ENCODE peak calls at places on chromosomes 2 and 18, in ten cellular contexts. C is HCT116; N is ascending aorta; J is CD8-positive, alpha-beta T cell; E is fibroblast of pulmonary artery; L is hepatocyte; Q is A673; A is endodermal cell; T is colonic mucosa; P is IMR-90. V is an unnamed sample.

GRCh38 chr2:234438322-234438977 is 58.4 kb downstream of the ARL4C start:
- DNase-seq in E (no peak), C (no peak), P (no peak), L (no peak), A (no peak), T (no peak), J (no peak), N (no peak), Q (no peak), V (no peak)

GRCh38 chr2:1567556-1568344 is 154.5 kb downstream of the TPO start:
- DNase-seq in N (no peak), E (no peak), P (no peak), Q (no peak), T (no peak), L (no peak), J (no peak), A (no peak), C (no peak), V (no peak)

GRCh38 chr18:62716679-62717058 is 1.3 kb downstream of the PHLPP1 start:
- DNase-seq in N (no peak), A (no peak), Q (peak), L (peak), J (no peak), E (no peak), P (no peak), T (peak), C (no peak), V (no peak)

GRCh38 chr18:54608008-54608642 is 17.1 kb downstream of the DYNAP start:
- DNase-seq in T (no peak), J (no peak), C (no peak), L (no peak), E (peak), Q (peak), A (no peak), N (no peak), P (peak), V (no peak)

GRCh38 chr2:19762142-19762541 is 139.6 kb downstream of the TTC32 start:
- DNase-seq in L (no peak), N (no peak), J (no peak), T (no peak), A (no peak), P (peak), Q (no peak), C (no peak), E (peak), V (no peak)

GRCh38 chr2:147440694-147441093 is 404.1 kb upstream of the ACVR2A start:
- DNase-seq in A (no peak), N (no peak), J (no peak), C (no peak), Q (no peak), P (no peak), L (no peak), T (no peak), E (no peak), V (no peak)

GRCh38 chr2:4139711-4140110 is 436.3 kb downstream of the DCDC2C start:
- DNase-seq in L (no peak), A (no peak), J (no peak), C (no peak), N (no peak), Q (no peak), P (no peak), E (no peak), T (no peak), V (no peak)

GRCh38 chr2:174445248-174445647 is 41.6 kb downstream of the GPR155 start:
- DNase-seq in E (peak), T (no peak), J (no peak), P (peak), N (no peak), A (no peak), C (no peak), Q (no peak), L (no peak), V (no peak)

GRCh38 chr2:229501051-229501794 is 213.1 kb downstream of the DNER start:
- DNase-seq in A (no peak), L (no peak), T (no peak), P (no peak), E (no peak), N (no peak), Q (no peak), J (no peak), C (no peak), V (no peak)

GRCh38 chr18:49566217-49566616 is 4.4 kb downstream of the LIPG start:
- DNase-seq in Q (no peak), T (no peak), L (no peak), A (no peak), N (no peak), C (no peak), J (no peak), P (no peak), E (no peak), V (no peak)

GRCh38 chr2:169976335-169976851 is 149.1 kb downstream of the UBR3 start:
- DNase-seq in T (no peak), E (no peak), P (no peak), A (no peak), J (no peak), N (no peak), C (no peak), Q (no peak), L (no peak), V (no peak)

GRCh38 chr2:45965841-45966498 is 314.5 kb downstream of the PRKCE start:
- DNase-seq in P (no peak), E (no peak), N (no peak), T (no peak), A (peak), L (no peak), Q (no peak), C (no peak), J (no peak), V (no peak)

GRCh38 chr2:149075065-149075464 is 36.6 kb downstream of the LYPD6B start:
- DNase-seq in N (no peak), T (no peak), E (no peak), A (no peak), Q (no peak), J (no peak), L (no peak), P (no peak), C (no peak), V (no peak)

GRCh38 chr18:68840554-68841263 is 42.8 kb downstream of the CCDC102B start:
- DNase-seq in J (no peak), E (peak), Q (peak), L (peak), A (no peak), C (peak), P (peak), T (no peak), N (no peak), V (peak)

GRCh38 chr18:46480187-46480586 is 176.8 kb downstream of the LOXHD1 start:
- DNase-seq in P (no peak), L (no peak), Q (peak), A (peak), C (no peak), E (no peak), T (no peak), N (no peak), J (no peak), V (no peak)

GRCh38 chr18:46478796-46479195 is 178.2 kb downstream of the LOXHD1 start:
- DNase-seq in L (no peak), C (no peak), N (no peak), T (no peak), A (no peak), E (no peak), J (no peak), P (no peak), Q (no peak), V (no peak)

GRCh38 chr18:46482831-46483230 is 174.2 kb downstream of the LOXHD1 start:
- DNase-seq in N (no peak), E (no peak), L (no peak), J (no peak), A (peak), C (no peak), Q (no peak), T (no peak), P (no peak), V (no peak)

GRCh38 chr18:46481847-46482245 is 175.2 kb downstream of the LOXHD1 start:
- DNase-seq in Q (no peak), T (no peak), P (no peak), C (no peak), E (peak), A (peak), N (no peak), J (no peak), L (no peak), V (no peak)

DNA sequence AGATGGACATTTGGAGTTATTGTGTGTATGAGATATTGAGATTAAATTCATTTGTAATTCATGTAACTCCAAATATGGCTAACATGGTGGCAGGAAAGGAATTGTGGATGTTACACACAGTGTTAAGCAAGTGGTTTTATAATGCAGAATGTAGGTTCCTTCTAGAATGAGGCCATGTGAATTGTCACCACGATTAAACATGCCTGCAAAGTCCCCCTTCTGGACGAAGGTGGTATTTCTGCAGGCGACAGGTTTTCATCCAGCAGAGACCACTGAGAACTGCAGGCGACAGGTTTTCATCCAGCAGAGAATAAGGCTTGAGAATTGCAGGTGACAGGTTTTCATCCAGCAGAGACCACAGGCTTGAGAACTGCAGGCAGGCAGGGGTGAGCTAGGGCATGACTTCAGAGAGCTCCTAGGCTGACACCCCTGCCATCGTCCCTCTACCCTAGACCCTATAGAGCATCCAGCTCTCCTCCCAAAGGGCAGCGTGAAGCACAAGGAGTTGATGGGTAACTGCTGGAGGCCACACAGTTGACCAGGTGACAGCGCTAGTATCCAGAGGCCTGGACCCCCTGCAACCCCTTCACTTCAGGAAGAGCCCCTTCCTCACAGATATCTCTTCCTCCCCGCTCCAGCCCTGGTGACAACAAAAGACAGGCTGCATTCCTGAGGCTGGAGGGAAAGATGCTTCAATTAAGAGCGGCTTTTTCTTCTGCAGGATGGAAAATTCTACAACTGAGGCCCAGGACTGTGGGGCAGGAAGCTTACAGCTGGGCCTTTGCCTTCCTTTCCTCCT is 175.8 kb downstream of the LOXHD1 start:
- DNase-seq in L (peak), A (peak), E (peak), T (peak), C (peak), P (peak), J (peak), Q (peak), N (no peak), V (no peak)
- TF ChIP-seq CTCF in L (peak), A (peak), E (peak), T (peak), C (peak), P (peak), J (peak), Q (peak), N (peak), V (peak)

GRCh38 chr2:8264981-8265380 is 416.9 kb upstream of the ID2 start:
- DNase-seq in E (no peak), P (no peak), A (no peak), L (no peak), T (no peak), Q (no peak), C (no peak), J (no peak), N (no peak), V (no peak)

GRCh38 chr2:8267103-8267502 is 414.8 kb upstream of the ID2 start:
- DNase-seq in T (no peak), A (no peak), L (no peak), Q (no peak), J (no peak), E (no peak), C (no peak), N (no peak), P (no peak), V (no peak)

GRCh38 chr2:8268172-8268783 is 413.6 kb upstream of the ID2 start:
- DNase-seq in N (no peak), P (no peak), Q (peak), A (no peak), L (no peak), J (no peak), C (no peak), T (no peak), E (peak), V (no peak)

GRCh38 chr2:8265827-8266226 is 416.0 kb upstream of the ID2 start:
- DNase-seq in A (peak), N (no peak), Q (no peak), T (no peak), L (no peak), J (no peak), C (no peak), E (no peak), P (no peak), V (no peak)

DNA sequence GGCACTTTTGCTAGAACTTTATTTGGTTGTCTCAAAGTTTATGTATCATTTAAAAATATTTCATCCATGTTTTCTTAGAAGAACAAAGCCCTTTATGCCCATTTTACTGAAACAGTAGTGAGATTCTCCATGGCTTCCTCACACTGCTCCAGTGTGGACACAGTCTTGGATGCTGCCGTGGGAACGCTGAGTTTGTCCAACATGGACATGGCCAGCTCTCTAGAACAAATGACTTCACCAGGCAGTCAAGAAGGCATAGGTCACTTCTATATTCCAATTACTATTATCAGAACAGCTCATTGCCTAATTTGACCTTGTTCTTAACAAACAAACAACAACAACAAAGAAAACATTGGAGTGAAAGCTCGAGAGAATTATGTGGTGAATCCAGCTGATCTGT is 414.1 kb upstream of the ID2 start:
- DNase-seq in C (no peak), N (no peak), A (no peak), Q (no peak), E (no peak), J (no peak), T (no peak), L (no peak), P (no peak), V (no peak)
- TF ChIP-seq CTCF in C (no peak), N (no peak), A (no peak), Q (no peak), E (no peak), J (no peak), T (no peak), L (no peak), P (no peak), V (no peak)

GRCh38 chr18:79026491-79026890 is 42.7 kb upstream of the ATP9B start:
- DNase-seq in P (no peak), L (no peak), J (no peak), T (no peak), Q (no peak), A (peak), E (no peak), N (no peak), C (no peak), V (no peak)
- TF ChIP-seq CTCF in P (no peak), L (no peak), J (no peak), T (no peak), Q (no peak), A (peak), E (no peak), N (no peak), C (peak), V (no peak)

GRCh38 chr2:96262306-96262705 is 3.5 kb downstream of the TMEM127 start:
- DNase-seq in Q (no peak), P (no peak), A (no peak), L (no peak), T (no peak), E (no peak), C (no peak), N (no peak), J (no peak), V (no peak)

GRCh38 chr2:96259497-96259921 is 6.3 kb downstream of the TMEM127 start:
- DNase-seq in P (no peak), J (no peak), A (no peak), T (peak), E (no peak), C (no peak), Q (no peak), L (peak), N (no peak), V (no peak)

GRCh38 chr2:96261328-96262003 is 4.3 kb downstream of the TMEM127 start:
- DNase-seq in L (peak), N (no peak), Q (no peak), J (no peak), A (no peak), E (no peak), P (no peak), T (no peak), C (no peak), V (no peak)

GRCh38 chr2:96258393-96259022 is 7.3 kb downstream of the TMEM127 start:
- DNase-seq in A (no peak), P (no peak), N (no peak), L (no peak), E (no peak), Q (no peak), C (no peak), J (no peak), T (no peak), V (no peak)

DNA sequence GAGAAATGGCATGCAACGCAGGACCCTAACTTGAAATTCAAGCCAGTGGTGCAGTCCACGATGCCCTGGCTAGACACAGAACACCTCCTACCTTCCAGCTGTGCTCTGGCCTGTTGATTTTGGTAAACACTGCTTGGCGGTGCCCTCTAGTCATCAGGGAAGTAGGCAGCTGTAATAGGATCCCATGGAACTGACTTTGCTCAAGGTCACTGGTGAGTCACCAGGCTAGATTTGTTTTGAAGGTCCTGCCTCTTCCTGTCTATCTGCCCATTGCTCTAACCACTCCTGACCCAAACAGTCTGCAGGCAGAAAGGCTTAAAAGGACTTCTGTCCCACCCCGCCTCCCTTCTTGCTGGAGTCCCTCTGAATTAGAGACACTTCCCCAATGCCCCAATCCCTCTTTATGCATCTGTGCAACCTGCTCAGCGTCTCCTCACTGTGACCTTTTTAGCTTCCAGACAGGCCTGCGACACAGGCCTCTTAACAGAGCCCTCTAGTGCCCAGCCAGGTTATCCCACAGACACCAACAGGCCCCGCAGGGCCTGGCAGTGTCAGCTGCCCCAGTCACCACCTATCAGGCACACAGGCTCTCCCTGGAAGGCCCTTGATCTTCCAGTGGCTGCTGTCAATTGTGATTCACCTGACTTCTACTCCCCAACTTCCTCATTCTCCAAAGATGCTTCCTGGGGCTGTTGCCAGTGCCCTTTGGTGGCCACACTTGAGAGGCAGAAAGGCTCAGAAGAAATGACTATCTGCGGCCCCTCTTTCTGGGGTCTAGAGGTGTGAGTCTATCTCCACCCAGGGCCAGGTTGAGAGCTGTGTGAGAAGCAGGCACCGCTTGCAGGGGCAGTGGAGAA is 5.2 kb downstream of the TMEM127 start:
- DNase-seq in Q (no peak), L (peak), A (peak), J (no peak), P (peak), C (peak), T (peak), E (peak), N (peak), V (peak)
- TF ChIP-seq CTCF in Q (peak), L (peak), A (peak), J (no peak), P (peak), C (peak), T (peak), E (peak), N (peak), V (no peak)

DNA sequence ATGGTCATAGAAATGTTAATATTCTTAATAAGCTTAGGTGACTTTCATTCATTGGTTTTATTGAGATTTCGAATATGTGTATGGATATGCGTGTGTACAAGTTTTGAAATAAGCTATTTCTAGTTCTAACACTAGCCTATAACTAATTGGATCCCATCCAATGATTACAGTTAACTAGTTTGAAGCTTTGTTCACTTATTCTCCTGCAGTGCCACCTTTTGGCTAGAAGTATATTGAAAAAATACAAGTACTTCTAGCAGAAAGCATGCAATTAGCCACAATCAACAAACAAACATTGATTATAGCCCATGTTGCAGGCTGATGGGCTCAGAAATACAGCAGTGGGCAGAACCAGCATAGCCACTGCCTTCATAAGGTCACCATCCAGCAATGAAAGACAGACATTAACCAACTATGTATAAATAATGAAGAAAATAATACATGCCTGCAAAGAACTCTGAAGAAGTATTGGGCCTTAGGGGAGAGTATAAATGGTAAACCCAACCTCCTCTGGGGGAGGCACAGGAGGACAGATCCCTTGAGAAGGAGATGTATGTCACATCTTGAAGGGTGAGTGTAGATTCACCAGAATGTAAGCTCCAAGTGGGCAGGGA is 5.1 kb upstream of the PIEZO2 start:
- DNase-seq in A (no peak), N (no peak), P (peak), J (no peak), E (peak), T (no peak), C (peak), L (peak), Q (peak), V (no peak)
- TF ChIP-seq CTCF in A (peak), N (peak), P (peak), J (no peak), E (peak), T (peak), C (peak), L (peak), Q (peak), V (peak)

V was measured in CD14-positive monocyte.